ENCODE peak calls at places on chromosome 12, in seven cellular contexts. One of them, this sample, is unnamed.

GRCh38 chr12:122227341-122227740 is 1.5 kb upstream of the DIABLO start:
- DNase-seq in omental fat pad: no peak
- DNase-seq in left ventricle myocardium inferior: no peak
- DNase-seq in GM12865: no peak
- DNase-seq in A549: no peak
- DNase-seq in H1: no peak
- DNase-seq in neural crest cell: no peak
- DNase-seq in this sample: no peak

GRCh38 chr12:108955225-108955835 is 65.5 kb downstream of the SVOP start:
- DNase-seq in neural crest cell: no peak
- DNase-seq in H1: no peak
- DNase-seq in A549: no peak
- DNase-seq in GM12865: no peak
- DNase-seq in omental fat pad: no peak
- DNase-seq in left ventricle myocardium inferior: peak
- DNase-seq in this sample: no peak

GRCh38 chr12:123113038-123113437 is 37.9 kb downstream of the PITPNM2 start:
- DNase-seq in left ventricle myocardium inferior: no peak
- DNase-seq in GM12865: no peak
- DNase-seq in H1: no peak
- DNase-seq in omental fat pad: no peak
- DNase-seq in A549: no peak
- DNase-seq in neural crest cell: no peak
- DNase-seq in this sample: no peak

GRCh38 chr12:113135178-113136127 is at the start of gene RASAL1:
- DNase-seq in A549: peak
- DNase-seq in neural crest cell: no peak
- DNase-seq in left ventricle myocardium inferior: no peak
- DNase-seq in omental fat pad: no peak
- DNase-seq in GM12865: peak
- DNase-seq in H1: peak
- DNase-seq in this sample: peak

GRCh38 chr12:40192704-40193255 is 32.0 kb upstream of the LRRK2 start:
- DNase-seq in GM12865: peak
- DNase-seq in neural crest cell: no peak
- DNase-seq in omental fat pad: no peak
- DNase-seq in left ventricle myocardium inferior: no peak
- DNase-seq in H1: no peak
- DNase-seq in A549: no peak
- DNase-seq in this sample: no peak

GRCh38 chr12:19131020-19131431 is 1.5 kb downstream of the PLEKHA5 start:
- DNase-seq in left ventricle myocardium inferior: no peak
- DNase-seq in H1: no peak
- DNase-seq in GM12865: no peak
- DNase-seq in A549: peak
- DNase-seq in neural crest cell: no peak
- DNase-seq in omental fat pad: no peak
- DNase-seq in this sample: peak

GRCh38 chr12:89882051-89882450 is 173.4 kb upstream of the ATP2B1 start:
- DNase-seq in left ventricle myocardium inferior: no peak
- DNase-seq in GM12865: peak
- DNase-seq in H1: no peak
- DNase-seq in omental fat pad: no peak
- DNase-seq in neural crest cell: no peak
- DNase-seq in A549: no peak
- DNase-seq in this sample: no peak

GRCh38 chr12:67299936-67300335 is 30.8 kb downstream of the CAND1 start:
- DNase-seq in H1: no peak
- DNase-seq in GM12865: no peak
- DNase-seq in left ventricle myocardium inferior: no peak
- DNase-seq in A549: no peak
- DNase-seq in omental fat pad: no peak
- DNase-seq in neural crest cell: no peak
- DNase-seq in this sample: no peak

GRCh38 chr12:3077572-3078081 is 448 bp downstream of the TSPAN9 start:
- DNase-seq in left ventricle myocardium inferior: peak
- DNase-seq in omental fat pad: no peak
- DNase-seq in H1: peak
- DNase-seq in A549: no peak
- DNase-seq in GM12865: no peak
- DNase-seq in neural crest cell: peak
- DNase-seq in this sample: peak

GRCh38 chr12:108120863-108121165 is 8.3 kb upstream of the WSCD2 start:
- DNase-seq in A549: no peak
- DNase-seq in GM12865: no peak
- DNase-seq in left ventricle myocardium inferior: no peak
- DNase-seq in H1: no peak
- DNase-seq in neural crest cell: no peak
- DNase-seq in omental fat pad: no peak
- DNase-seq in this sample: no peak

GRCh38 chr12:46461459-46461858 is 88.9 kb upstream of the SLC38A2 start:
- DNase-seq in omental fat pad: no peak
- DNase-seq in H1: no peak
- DNase-seq in neural crest cell: no peak
- DNase-seq in GM12865: no peak
- DNase-seq in left ventricle myocardium inferior: peak
- DNase-seq in A549: no peak
- DNase-seq in this sample: no peak

GRCh38 chr12:111417784-111418593 is 12.3 kb downstream of the SH2B3 start:
- DNase-seq in omental fat pad: no peak
- DNase-seq in GM12865: no peak
- DNase-seq in neural crest cell: no peak
- DNase-seq in A549: no peak
- DNase-seq in left ventricle myocardium inferior: no peak
- DNase-seq in H1: no peak
- DNase-seq in this sample: no peak

GRCh38 chr12:105862163-105862821 is 276.5 kb downstream of the NUAK1 start:
- DNase-seq in H1: no peak
- DNase-seq in omental fat pad: no peak
- DNase-seq in left ventricle myocardium inferior: no peak
- DNase-seq in neural crest cell: no peak
- DNase-seq in A549: no peak
- DNase-seq in GM12865: no peak
- DNase-seq in this sample: no peak

GRCh38 chr12:100951756-100952155 is 157.2 kb downstream of the ANO4 start:
- DNase-seq in omental fat pad: no peak
- DNase-seq in GM12865: no peak
- DNase-seq in A549: no peak
- DNase-seq in neural crest cell: no peak
- DNase-seq in H1: no peak
- DNase-seq in left ventricle myocardium inferior: no peak
- DNase-seq in this sample: no peak

GRCh38 chr12:2311001-2311778 is 258.4 kb downstream of the CACNA1C start:
- DNase-seq in GM12865: no peak
- DNase-seq in A549: no peak
- DNase-seq in omental fat pad: no peak
- DNase-seq in neural crest cell: no peak
- DNase-seq in H1: no peak
- DNase-seq in left ventricle myocardium inferior: no peak
- DNase-seq in this sample: no peak

GRCh38 chr12:62693291-62694040 is 226.8 kb downstream of the MON2 start:
- DNase-seq in GM12865: no peak
- DNase-seq in A549: no peak
- DNase-seq in H1: no peak
- DNase-seq in omental fat pad: no peak
- DNase-seq in neural crest cell: no peak
- DNase-seq in left ventricle myocardium inferior: peak
- DNase-seq in this sample: no peak

GRCh38 chr12:110102255-110102654 is 21.9 kb upstream of the IFT81 start:
- DNase-seq in neural crest cell: peak
- DNase-seq in GM12865: peak
- DNase-seq in A549: peak
- DNase-seq in H1: peak
- DNase-seq in omental fat pad: no peak
- DNase-seq in left ventricle myocardium inferior: no peak
- DNase-seq in this sample: peak

GRCh38 chr12:25684070-25684469 is 131.0 kb upstream of the LMNTD1 start:
- DNase-seq in omental fat pad: no peak
- DNase-seq in A549: no peak
- DNase-seq in neural crest cell: no peak
- DNase-seq in left ventricle myocardium inferior: no peak
- DNase-seq in GM12865: no peak
- DNase-seq in H1: no peak
- DNase-seq in this sample: no peak

GRCh38 chr12:2333516-2333915 is 280.7 kb downstream of the CACNA1C start:
- DNase-seq in H1: no peak
- DNase-seq in omental fat pad: no peak
- DNase-seq in left ventricle myocardium inferior: no peak
- DNase-seq in neural crest cell: peak
- DNase-seq in GM12865: no peak
- DNase-seq in A549: no peak
- DNase-seq in this sample: no peak

GRCh38 chr12:32859389-32859788 is 37.2 kb downstream of the PKP2 start:
- DNase-seq in GM12865: no peak
- DNase-seq in omental fat pad: no peak
- DNase-seq in H1: no peak
- DNase-seq in A549: no peak
- DNase-seq in left ventricle myocardium inferior: no peak
- DNase-seq in neural crest cell: no peak
- DNase-seq in this sample: no peak

DNA sequence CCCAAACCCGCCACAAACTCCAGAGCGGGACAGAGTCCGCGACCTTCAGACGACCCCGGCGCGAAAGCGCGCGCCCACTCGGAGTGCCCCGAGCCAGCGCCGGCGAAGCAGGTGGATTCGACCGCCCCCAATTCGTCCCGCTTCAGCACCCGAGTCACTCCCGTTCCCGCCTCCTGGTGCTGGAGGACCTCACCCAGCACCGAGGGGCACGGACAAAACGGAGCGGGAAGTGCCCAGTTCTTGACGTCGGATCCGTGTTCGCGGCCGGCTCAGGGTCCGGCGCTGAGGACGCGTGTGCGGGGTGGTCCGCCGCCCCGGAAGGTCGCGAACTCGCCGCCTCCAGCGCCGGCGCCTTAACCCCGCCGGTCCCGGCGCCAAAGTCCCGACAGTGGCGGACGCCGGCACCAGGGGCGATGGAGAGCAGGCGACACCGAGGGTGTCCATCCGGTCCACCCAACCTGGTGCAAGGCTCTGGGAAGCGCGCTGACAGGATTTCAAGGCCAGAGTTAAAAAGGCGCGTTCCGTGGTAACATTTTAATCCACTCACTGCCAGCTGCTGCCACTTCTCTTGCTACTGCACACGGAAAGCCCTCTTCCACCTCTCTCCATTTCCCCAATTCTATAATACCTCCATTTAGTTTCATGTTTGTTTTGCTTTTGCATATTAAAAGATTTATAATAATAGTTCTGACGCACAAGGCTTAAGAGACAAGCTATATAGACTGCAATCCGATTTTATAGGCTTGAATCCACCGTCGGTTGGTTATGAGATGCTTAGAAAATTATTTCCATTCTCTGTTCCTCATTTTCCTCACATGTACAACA is 240.0 kb upstream of the CPNE8 start:
- DNase-seq in A549: peak
- DNase-seq in GM12865: no peak
- DNase-seq in omental fat pad: no peak
- DNase-seq in neural crest cell: peak
- DNase-seq in left ventricle myocardium inferior: peak
- DNase-seq in H1: peak
- DNase-seq in this sample: peak
- TF ChIP-seq CTCF in A549: peak
- TF ChIP-seq CTCF in GM12865: peak
- TF ChIP-seq CTCF in omental fat pad: no peak
- TF ChIP-seq CTCF in neural crest cell: peak
- TF ChIP-seq CTCF in left ventricle myocardium inferior: peak
- TF ChIP-seq CTCF in H1: peak
- TF ChIP-seq CTCF in this sample: peak

GRCh38 chr12:93990832-93991748 is 157.3 kb upstream of the PLXNC1 start:
- DNase-seq in GM12865: no peak
- DNase-seq in omental fat pad: no peak
- DNase-seq in H1: peak
- DNase-seq in A549: no peak
- DNase-seq in left ventricle myocardium inferior: peak
- DNase-seq in neural crest cell: peak
- DNase-seq in this sample: peak
- TF ChIP-seq CTCF in GM12865: no peak
- TF ChIP-seq CTCF in omental fat pad: no peak
- TF ChIP-seq CTCF in H1: peak
- TF ChIP-seq CTCF in A549: no peak
- TF ChIP-seq CTCF in left ventricle myocardium inferior: peak
- TF ChIP-seq CTCF in neural crest cell: peak
- TF ChIP-seq CTCF in this sample: no peak

DNA sequence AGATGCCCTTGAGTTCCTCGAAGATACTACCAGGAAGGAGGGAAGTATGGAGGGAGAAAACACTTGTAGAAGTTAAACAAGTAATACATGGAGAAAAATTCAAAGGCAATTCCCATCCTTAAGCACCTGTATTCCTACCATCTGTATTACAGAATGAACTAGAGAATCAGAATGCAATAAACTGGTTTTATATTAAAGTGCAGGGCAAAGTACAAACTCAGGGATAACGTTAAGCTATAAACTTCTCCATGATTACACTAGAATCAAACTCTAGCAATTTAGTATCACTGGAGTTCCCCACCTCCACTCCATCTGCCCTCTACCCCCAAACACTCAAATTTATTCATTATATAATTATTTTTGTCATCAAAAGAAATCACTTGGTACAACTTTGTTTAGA is 13.1 kb downstream of the PAWR start:
- DNase-seq in left ventricle myocardium inferior: no peak
- DNase-seq in H1: no peak
- DNase-seq in neural crest cell: no peak
- DNase-seq in A549: no peak
- DNase-seq in omental fat pad: no peak
- DNase-seq in GM12865: no peak
- DNase-seq in this sample: no peak
- TF ChIP-seq CTCF in left ventricle myocardium inferior: no peak
- TF ChIP-seq CTCF in H1: no peak
- TF ChIP-seq CTCF in neural crest cell: no peak
- TF ChIP-seq CTCF in A549: no peak
- TF ChIP-seq CTCF in omental fat pad: no peak
- TF ChIP-seq CTCF in GM12865: no peak
- TF ChIP-seq CTCF in this sample: no peak

DNA sequence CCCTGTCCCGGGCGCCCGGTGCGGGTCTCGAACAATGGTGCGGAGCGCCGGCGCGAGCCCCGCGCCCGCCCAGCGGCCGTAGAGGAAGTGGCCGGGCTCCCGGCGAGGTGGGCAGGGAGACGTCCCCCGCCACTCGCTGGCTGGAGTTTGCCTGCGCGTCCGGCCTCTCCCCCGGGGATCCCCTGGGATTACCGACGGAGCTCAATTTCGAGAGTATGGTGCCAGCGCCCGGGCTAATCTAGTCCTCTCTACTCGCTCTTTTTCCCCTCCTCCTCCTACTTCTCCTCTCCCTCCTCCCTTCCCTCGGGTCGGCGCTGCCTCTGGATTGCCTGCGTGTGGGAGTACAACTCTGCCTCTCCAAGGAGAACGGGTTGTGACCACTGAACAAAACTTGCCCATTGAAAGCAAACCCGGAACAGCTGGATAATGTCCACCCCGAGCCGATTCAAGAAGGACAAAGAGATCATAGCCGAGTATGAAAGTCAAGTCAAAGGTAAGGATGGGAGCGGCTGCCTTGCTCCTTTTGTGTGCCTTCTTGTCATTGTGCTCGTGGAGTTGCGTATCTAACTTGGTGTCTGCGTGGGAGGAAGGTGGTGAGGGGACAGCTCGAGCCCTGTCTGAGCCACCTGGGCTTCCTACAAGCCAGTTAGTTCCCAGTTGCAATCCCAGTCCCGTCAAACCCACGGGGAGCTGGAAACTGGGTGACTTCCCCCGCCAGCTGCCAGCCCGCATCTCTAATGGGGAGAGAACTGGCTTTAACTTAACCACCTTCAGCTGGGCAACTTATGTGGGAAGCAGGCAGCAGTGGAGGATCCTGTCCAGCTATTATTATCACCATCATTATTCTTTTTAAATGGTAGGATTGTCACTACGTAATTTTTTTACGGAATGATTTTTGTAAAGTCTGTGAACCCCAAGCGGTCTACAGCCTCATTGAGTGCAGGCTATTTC is at the start of gene SRGAP1:
- DNase-seq in GM12865: peak
- DNase-seq in left ventricle myocardium inferior: peak
- DNase-seq in neural crest cell: peak
- DNase-seq in A549: no peak
- DNase-seq in omental fat pad: peak
- DNase-seq in H1: no peak
- DNase-seq in this sample: no peak
- TF ChIP-seq CTCF in GM12865: no peak
- TF ChIP-seq CTCF in left ventricle myocardium inferior: no peak
- TF ChIP-seq CTCF in neural crest cell: no peak
- TF ChIP-seq CTCF in A549: no peak
- TF ChIP-seq CTCF in omental fat pad: no peak
- TF ChIP-seq CTCF in H1: no peak
- TF ChIP-seq CTCF in this sample: no peak